ENCODE peak calls at places on chromosome 22, in four cellular contexts. One of them, this sample, is unnamed. For H3K27me3, the result is how much of the 10 kb centered on the place peaks cover.

GRCh38 chr22:24162377-24162927 is 18.8 kb upstream of the SUSD2 start:
- DNase-seq in IMR-90: no peak
- DNase-seq in aorta: no peak
- DNase-seq in HAP-1: no peak
- DNase-seq in this sample: no peak

GRCh38 chr22:38017272-38017920 is 33.0 kb upstream of the SOX10 start:
- DNase-seq in HAP-1: no peak
- DNase-seq in aorta: peak
- DNase-seq in IMR-90: peak
- DNase-seq in this sample: peak

GRCh38 chr22:46079861-46080821 is 70.2 kb upstream of the PPARA start:
- DNase-seq in HAP-1: no peak
- DNase-seq in aorta: peak
- DNase-seq in IMR-90: no peak
- DNase-seq in this sample: peak

GRCh38 chr22:45608763-45609180 is 62.9 kb upstream of the ATXN10 start:
- DNase-seq in aorta: no peak
- DNase-seq in IMR-90: peak
- DNase-seq in HAP-1: no peak
- DNase-seq in this sample: no peak

GRCh38 chr22:45163074-45163416 is 680 bp upstream of the NUP50 start:
- DNase-seq in HAP-1: peak
- DNase-seq in IMR-90: peak
- DNase-seq in aorta: no peak
- DNase-seq in this sample: no peak

GRCh38 chr22:45190473-45190872 is 26.7 kb downstream of the NUP50 start:
- DNase-seq in aorta: no peak
- DNase-seq in HAP-1: no peak
- DNase-seq in IMR-90: no peak
- DNase-seq in this sample: no peak

GRCh38 chr22:20243545-20244249 is 24.4 kb downstream of the RTN4R start:
- DNase-seq in aorta: peak
- DNase-seq in HAP-1: peak
- DNase-seq in IMR-90: peak
- DNase-seq in this sample: peak

GRCh38 chr22:38177926-38178604 is 3.6 kb downstream of the PLA2G6 start:
- DNase-seq in HAP-1: peak
- DNase-seq in aorta: peak
- DNase-seq in IMR-90: peak
- DNase-seq in this sample: peak

GRCh38 chr22:20940904-20941385 is 23.7 kb downstream of the CRKL start:
- DNase-seq in IMR-90: no peak
- DNase-seq in aorta: peak
- DNase-seq in HAP-1: no peak
- DNase-seq in this sample: no peak

GRCh38 chr22:35446365-35446764 is 46.4 kb downstream of the MCM5 start:
- DNase-seq in HAP-1: no peak
- DNase-seq in aorta: no peak
- DNase-seq in IMR-90: peak
- DNase-seq in this sample: peak

GRCh38 chr22:50674606-50675552 is 2.3 kb downstream of the SHANK3 start:
- DNase-seq in IMR-90: no peak
- DNase-seq in aorta: no peak
- DNase-seq in HAP-1: peak
- DNase-seq in this sample: no peak

GRCh38 chr22:40499187-40499753 is 128.9 kb downstream of the SGSM3 start:
- DNase-seq in HAP-1: no peak
- DNase-seq in aorta: no peak
- DNase-seq in IMR-90: peak
- DNase-seq in this sample: peak

GRCh38 chr22:35883028-35883620 is 145.5 kb downstream of the RBFOX2 start:
- DNase-seq in IMR-90: peak
- DNase-seq in aorta: no peak
- DNase-seq in HAP-1: no peak
- DNase-seq in this sample: no peak

GRCh38 chr22:23752090-23752691 is 1.3 kb upstream of the ZNF70 start:
- DNase-seq in aorta: no peak
- DNase-seq in HAP-1: no peak
- DNase-seq in IMR-90: no peak
- DNase-seq in this sample: no peak

GRCh38 chr22:37930952-37931440 is 22.4 kb downstream of the C22orf23 start:
- DNase-seq in aorta: no peak
- DNase-seq in HAP-1: no peak
- DNase-seq in IMR-90: no peak
- DNase-seq in this sample: no peak

GRCh38 chr22:25159028-25159427 is 40.6 kb upstream of the CRYBB3 start:
- DNase-seq in IMR-90: no peak
- DNase-seq in aorta: no peak
- DNase-seq in HAP-1: no peak
- DNase-seq in this sample: no peak

GRCh38 chr22:20153945-20154344 is 3.1 kb upstream of the CCDC188 start:
- DNase-seq in HAP-1: no peak
- DNase-seq in IMR-90: peak
- DNase-seq in aorta: no peak
- DNase-seq in this sample: no peak

GRCh38 chr22:30325065-30325720 is 1.5 kb downstream of the TBC1D10A start:
- DNase-seq in aorta: peak
- DNase-seq in HAP-1: peak
- DNase-seq in IMR-90: peak
- DNase-seq in this sample: peak

GRCh38 chr22:38935023-38935422 is 22.4 kb upstream of the APOBEC3A start:
- DNase-seq in aorta: no peak
- DNase-seq in HAP-1: no peak
- DNase-seq in IMR-90: no peak
- DNase-seq in this sample: no peak

GRCh38 chr22:19082793-19083192 is 39.4 kb downstream of the DGCR2 start:
- DNase-seq in HAP-1: no peak
- DNase-seq in IMR-90: no peak
- DNase-seq in aorta: no peak
- DNase-seq in this sample: no peak

GRCh38 chr22:44391026-44391425 is 78.3 kb upstream of the SHISAL1 start:
- DNase-seq in IMR-90: no peak
- DNase-seq in HAP-1: no peak
- DNase-seq in aorta: peak
- DNase-seq in this sample: no peak

GRCh38 chr22:43919106-43919965 is 4.3 kb upstream of the PNPLA3 start:
- DNase-seq in HAP-1: no peak
- DNase-seq in IMR-90: peak
- DNase-seq in aorta: no peak
- DNase-seq in this sample: no peak

GRCh38 chr22:25661067-25661466 is 80.9 kb upstream of the MYO18B start:
- DNase-seq in IMR-90: no peak
- DNase-seq in aorta: no peak
- DNase-seq in HAP-1: no peak
- DNase-seq in this sample: no peak

GRCh38 chr22:46061431-46062231 is 84.7 kb upstream of the WNT7B start:
- DNase-seq in HAP-1: no peak
- DNase-seq in IMR-90: no peak
- DNase-seq in aorta: no peak
- DNase-seq in this sample: peak

GRCh38 chr22:29848115-29848514 is 10.0 kb upstream of the ASCC2 start:
- DNase-seq in aorta: no peak
- DNase-seq in HAP-1: no peak
- DNase-seq in IMR-90: no peak
- DNase-seq in this sample: no peak

GRCh38 chr22:19052941-19053551 is 69.2 kb downstream of the DGCR2 start:
- DNase-seq in HAP-1: no peak
- DNase-seq in IMR-90: no peak
- DNase-seq in aorta: peak
- DNase-seq in this sample: no peak

GRCh38 chr22:42404266-42404665 is 27.9 kb downstream of the NFAM1 start:
- DNase-seq in IMR-90: no peak
- DNase-seq in aorta: no peak
- DNase-seq in HAP-1: no peak
- DNase-seq in this sample: no peak
- H3K27me3 ChIP-seq in IMR-90: under half
- H3K27me3 ChIP-seq in aorta: under half
- H3K27me3 ChIP-seq in HAP-1: under half
- H3K27me3 ChIP-seq in this sample: under half

GRCh38 chr22:22061085-22062077 is 78.8 kb upstream of the TOP3B start:
- DNase-seq in IMR-90: peak
- DNase-seq in HAP-1: peak
- DNase-seq in aorta: no peak
- DNase-seq in this sample: peak
- H3K27me3 ChIP-seq in IMR-90: under half
- H3K27me3 ChIP-seq in HAP-1: under half
- H3K27me3 ChIP-seq in aorta: under half
- H3K27me3 ChIP-seq in this sample: under half

GRCh38 chr22:32725369-32725988 is 76.0 kb upstream of the TIMP3 start:
- DNase-seq in IMR-90: no peak
- DNase-seq in HAP-1: no peak
- DNase-seq in aorta: no peak
- DNase-seq in this sample: peak

GRCh38 chr22:32723632-32724031 is 77.9 kb upstream of the TIMP3 start:
- DNase-seq in aorta: peak
- DNase-seq in HAP-1: no peak
- DNase-seq in IMR-90: peak
- DNase-seq in this sample: peak

GRCh38 chr22:32721328-32722180 is 80.0 kb upstream of the TIMP3 start:
- DNase-seq in aorta: no peak
- DNase-seq in IMR-90: no peak
- DNase-seq in HAP-1: no peak
- DNase-seq in this sample: no peak

GRCh38 chr22:32720924-32721323 is 80.6 kb upstream of the TIMP3 start:
- DNase-seq in IMR-90: peak
- DNase-seq in HAP-1: no peak
- DNase-seq in aorta: no peak
- DNase-seq in this sample: peak

GRCh38 chr22:32722441-32722840 is 79.1 kb upstream of the TIMP3 start:
- DNase-seq in HAP-1: no peak
- DNase-seq in IMR-90: no peak
- DNase-seq in aorta: no peak
- DNase-seq in this sample: no peak
- H3K27me3 ChIP-seq in HAP-1: under half
- H3K27me3 ChIP-seq in IMR-90: under half
- H3K27me3 ChIP-seq in aorta: under half
- H3K27me3 ChIP-seq in this sample: under half

GRCh38 chr22:17120281-17120680 is 879 bp downstream of the TMEM121B start:
- DNase-seq in aorta: peak
- DNase-seq in IMR-90: peak
- DNase-seq in HAP-1: peak
- DNase-seq in this sample: peak
- H3K27me3 ChIP-seq in aorta: under half
- H3K27me3 ChIP-seq in IMR-90: under half
- H3K27me3 ChIP-seq in HAP-1: under half
- H3K27me3 ChIP-seq in this sample: under half

GRCh38 chr22:47549741-47550340 is 787.4 kb downstream of the TBC1D22A start:
- DNase-seq in aorta: peak
- DNase-seq in IMR-90: no peak
- DNase-seq in HAP-1: no peak
- DNase-seq in this sample: no peak

GRCh38 chr22:47550524-47551437 is 788.3 kb downstream of the TBC1D22A start:
- DNase-seq in aorta: peak
- DNase-seq in HAP-1: no peak
- DNase-seq in IMR-90: no peak
- DNase-seq in this sample: no peak

GRCh38 chr22:47547239-47547661 is 784.8 kb downstream of the TBC1D22A start:
- DNase-seq in aorta: no peak
- DNase-seq in HAP-1: no peak
- DNase-seq in IMR-90: no peak
- DNase-seq in this sample: no peak

GRCh38 chr22:47547881-47548630 is 785.6 kb downstream of the TBC1D22A start:
- DNase-seq in HAP-1: no peak
- DNase-seq in aorta: no peak
- DNase-seq in IMR-90: no peak
- DNase-seq in this sample: no peak

GRCh38 chr22:47548953-47549740 is 786.7 kb downstream of the TBC1D22A start:
- DNase-seq in aorta: peak
- DNase-seq in IMR-90: no peak
- DNase-seq in HAP-1: no peak
- DNase-seq in this sample: no peak
- H3K27me3 ChIP-seq in aorta: under half
- H3K27me3 ChIP-seq in IMR-90: under half
- H3K27me3 ChIP-seq in HAP-1: under half
- H3K27me3 ChIP-seq in this sample: under half

This sample was measured in uterus.